ENCODE peak calls at places on chromosomes 2 and 18, in six cellular contexts. K is IMR-90, I is neuronal stem cell, R is H1, S is trophoblast cell, W is mesendoderm. Y is an unnamed sample.

GRCh38 chr2:207258191-207258991 is 92.6 kb upstream of the KLF7 start:
- DNase-seq in K (peak), I (no peak), R (no peak), S (peak), W (peak), Y (peak)

GRCh38 chr18:11689031-11689971 is at the start of gene GNAL:
- DNase-seq in K (peak), I (peak), R (peak), S (peak), W (peak), Y (peak)

GRCh38 chr2:135994281-135994680 is 8.9 kb upstream of the DARS1 start:
- DNase-seq in K (no peak), I (no peak), R (no peak), S (no peak), W (no peak), Y (no peak)

GRCh38 chr18:74290831-74291770 is 662 bp downstream of the CYB5A start:
- DNase-seq in K (no peak), I (no peak), R (peak), S (peak), W (peak), Y (no peak)

GRCh38 chr2:16608661-16609643 is 56.7 kb downstream of the CYRIA start:
- DNase-seq in K (peak), I (peak), R (peak), S (peak), W (peak), Y (peak)

GRCh38 chr2:160324161-160324768 is 124.2 kb upstream of the ITGB6 start:
- DNase-seq in K (peak), I (no peak), R (no peak), S (peak), W (peak), Y (peak)

GRCh38 chr2:162607915-162608314 is 230.7 kb downstream of the KCNH7 start:
- DNase-seq in K (no peak), I (no peak), R (no peak), S (no peak), W (no peak), Y (peak)

GRCh38 chr2:209471037-209471436 is 47.2 kb downstream of the MAP2 start:
- DNase-seq in K (peak), I (no peak), R (no peak), S (no peak), W (no peak), Y (no peak)

GRCh38 chr2:124883595-124883994 is 858.5 kb downstream of the CNTNAP5 start:
- DNase-seq in K (no peak), I (no peak), R (no peak), S (no peak), W (no peak), Y (no peak)

GRCh38 chr2:239774142-239774462 is 251.0 kb downstream of the NDUFA10 start:
- DNase-seq in K (no peak), I (no peak), R (no peak), S (no peak), W (no peak), Y (no peak)

GRCh38 chr2:21800356-21800755 is 676.6 kb downstream of the TDRD15 start:
- DNase-seq in K (peak), I (no peak), R (no peak), S (no peak), W (no peak), Y (peak)

GRCh38 chr18:33157893-33158292 is 282.6 kb downstream of the CCDC178 start:
- DNase-seq in K (no peak), I (no peak), R (no peak), S (no peak), W (peak), Y (no peak)

GRCh38 chr2:230166557-230167170 is 53.1 kb downstream of the SP110 start:
- DNase-seq in K (no peak), I (no peak), R (no peak), S (no peak), W (no peak), Y (no peak)

GRCh38 chr18:9613550-9614400 is 584 bp downstream of the PPP4R1 start:
- DNase-seq in K (peak), I (peak), R (peak), S (peak), W (peak), Y (peak)

GRCh38 chr2:61793389-61793836 is 60.4 kb downstream of the FAM161A start:
- DNase-seq in K (peak), I (peak), R (peak), S (peak), W (peak), Y (peak)

GRCh38 chr2:1656326-1656960 is 87.9 kb downstream of the PXDN start:
- DNase-seq in K (no peak), I (no peak), R (no peak), S (no peak), W (peak), Y (no peak)

GRCh38 chr2:177692042-177692823 is 299.7 kb downstream of the AGPS start:
- DNase-seq in K (no peak), I (no peak), R (no peak), S (no peak), W (no peak), Y (peak)

GRCh38 chr2:191932261-191932660 is 85.4 kb upstream of the CAVIN2 start:
- DNase-seq in K (no peak), I (no peak), R (no peak), S (no peak), W (no peak), Y (no peak)

GRCh38 chr2:212042562-212042961 is 496.0 kb downstream of the ERBB4 start:
- DNase-seq in K (no peak), I (no peak), R (no peak), S (no peak), W (no peak), Y (no peak)

GRCh38 chr2:238515411-238515810 is 88.7 kb downstream of the ASB1 start:
- DNase-seq in K (no peak), I (no peak), R (no peak), S (no peak), W (no peak), Y (no peak)

GRCh38 chr2:126264625-126265024 is 391.3 kb upstream of the GYPC start:
- DNase-seq in K (no peak), I (no peak), R (no peak), S (no peak), W (no peak), Y (no peak)

GRCh38 chr18:500556-501405 is at the start of gene COLEC12:
- DNase-seq in K (no peak), I (peak), R (peak), S (peak), W (peak), Y (peak)

GRCh38 chr2:172442072-172442895 is 14.9 kb downstream of the ITGA6 start:
- DNase-seq in K (peak), I (no peak), R (no peak), S (peak), W (peak), Y (peak)

GRCh38 chr18:62289047-62289446 is 36.1 kb upstream of the TNFRSF11A start:
- DNase-seq in K (no peak), I (no peak), R (no peak), S (no peak), W (no peak), Y (no peak)

GRCh38 chr18:54812885-54813284 is 15.4 kb upstream of the RAB27B start:
- DNase-seq in K (no peak), I (no peak), R (no peak), S (no peak), W (no peak), Y (no peak)

GRCh38 chr2:219998099-219998498 is 370.7 kb downstream of the SLC4A3 start:
- DNase-seq in K (no peak), I (no peak), R (peak), S (no peak), W (peak), Y (no peak)

GRCh38 chr18:74183110-74183509 is 34.8 kb downstream of the TIMM21 start:
- DNase-seq in K (no peak), I (no peak), R (no peak), S (no peak), W (no peak), Y (no peak)

GRCh38 chr2:178306351-178307073 is 112.2 kb downstream of the OSBPL6 start:
- DNase-seq in K (peak), I (peak), R (peak), S (peak), W (peak), Y (peak)

GRCh38 chr2:18435425-18436037 is 124.9 kb downstream of the RDH14 start:
- DNase-seq in K (peak), I (peak), R (peak), S (peak), W (peak), Y (peak)

GRCh38 chr2:47002480-47003381 is 87.1 kb upstream of the MCFD2 start:
- DNase-seq in K (no peak), I (peak), R (no peak), S (peak), W (peak), Y (peak)

GRCh38 chr2:47072018-47072691 is 83.0 kb downstream of the STPG4 start:
- DNase-seq in K (peak), I (no peak), R (no peak), S (peak), W (no peak), Y (peak)

GRCh38 chr2:96111257-96111640 is 5.1 kb downstream of the ADRA2B start:
- DNase-seq in K (no peak), I (no peak), R (no peak), S (no peak), W (no peak), Y (no peak)

GRCh38 chr18:56066524-56067215 is 478.7 kb upstream of the TCF4 start:
- DNase-seq in K (no peak), I (no peak), R (no peak), S (no peak), W (no peak), Y (no peak)

GRCh38 chr2:183091318-183091953 is 12.9 kb downstream of the DUSP19 start:
- DNase-seq in K (no peak), I (no peak), R (no peak), S (no peak), W (no peak), Y (no peak)

GRCh38 chr2:183088061-183088460 is 9.5 kb downstream of the DUSP19 start:
- DNase-seq in K (no peak), I (no peak), R (no peak), S (no peak), W (no peak), Y (no peak)

GRCh38 chr2:183089192-183089851 is 10.8 kb downstream of the DUSP19 start:
- DNase-seq in K (no peak), I (no peak), R (no peak), S (no peak), W (no peak), Y (no peak)

GRCh38 chr2:183091954-183092345 is 13.4 kb downstream of the DUSP19 start:
- DNase-seq in K (no peak), I (no peak), R (no peak), S (no peak), W (no peak), Y (no peak)

DNA sequence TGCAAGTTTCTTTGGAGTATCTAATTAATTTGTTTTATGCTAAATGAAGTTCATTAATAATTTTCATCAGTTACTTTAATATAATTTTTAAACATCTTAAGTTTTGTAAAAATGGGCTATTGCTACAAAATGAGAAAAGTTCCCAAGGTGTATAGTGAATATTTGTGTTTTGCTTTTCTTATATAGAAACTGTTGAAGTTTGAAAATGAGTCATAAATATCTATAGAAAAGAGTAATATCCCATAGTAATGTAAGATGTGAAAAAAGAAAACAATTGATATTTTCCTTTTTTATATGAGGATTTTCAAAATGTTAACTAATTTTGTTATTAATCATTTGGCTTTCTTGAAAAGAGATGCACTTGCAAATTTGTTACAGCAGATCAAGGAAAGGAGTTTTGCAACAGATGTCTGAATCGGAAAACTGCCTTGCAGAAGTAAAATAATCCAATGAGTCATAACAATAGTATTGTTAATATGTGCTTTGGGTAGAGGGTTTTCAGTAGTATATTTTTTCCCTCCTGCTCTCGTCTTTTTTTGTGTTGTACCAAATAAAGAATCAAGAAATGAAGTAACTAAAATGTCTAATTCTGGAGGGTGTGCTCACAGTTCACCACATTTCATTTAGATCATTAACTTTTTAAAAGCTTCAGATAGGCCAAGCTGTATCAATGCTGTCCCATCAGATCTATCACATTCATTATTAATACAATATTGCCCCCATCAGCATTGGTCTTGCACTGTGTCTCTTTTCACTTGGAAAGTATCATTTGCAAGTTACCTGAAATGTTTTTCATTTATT is 15.5 kb downstream of the DUSP19 start:
- DNase-seq in K (peak), I (no peak), R (no peak), S (peak), W (no peak), Y (peak)
- H3K4ac ChIP-seq in K (no peak), I (no peak), R (no peak), S (no peak), W (no peak), Y (no peak)

DNA sequence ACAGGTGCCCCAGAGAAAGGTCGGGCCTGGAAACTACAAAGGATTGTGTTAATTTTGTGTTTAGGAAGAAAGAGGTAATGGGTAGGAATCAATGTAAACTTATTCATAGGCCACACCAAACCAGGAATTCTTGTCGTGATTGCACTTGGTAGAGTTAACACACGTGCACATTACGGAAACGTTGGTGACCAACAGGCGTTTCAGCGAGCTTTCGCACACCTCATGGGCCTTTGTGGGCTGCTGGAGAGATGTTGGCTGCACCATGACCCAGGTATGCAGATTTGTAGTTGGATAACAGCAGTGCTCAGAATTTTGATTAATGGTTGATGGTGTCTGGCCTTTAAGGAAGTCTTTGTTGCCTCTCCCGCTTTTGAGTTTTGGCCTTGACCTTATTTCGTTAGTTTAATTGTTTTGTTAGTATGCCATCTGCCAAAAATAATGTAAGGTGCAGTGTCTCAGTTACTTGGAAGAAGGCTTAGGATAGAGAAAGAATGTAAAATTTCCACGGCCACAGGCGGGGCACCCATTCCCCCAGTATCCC is 1.8 kb downstream of the ZNF236 start:
- DNase-seq in K (no peak), I (no peak), R (peak), S (peak), W (no peak), Y (no peak)
- H3K4me3 ChIP-seq in K (no peak), I (no peak), R (peak), S (no peak), W (no peak), Y (no peak)

GRCh38 chr2:26465266-26465925 is 12.5 kb downstream of the OTOF start:
- DNase-seq in K (no peak), I (no peak), R (peak), S (no peak), W (no peak), Y (no peak)

GRCh38 chr2:26462100-26462499 is 15.8 kb downstream of the OTOF start:
- DNase-seq in K (no peak), I (no peak), R (no peak), S (no peak), W (no peak), Y (no peak)

GRCh38 chr2:26462511-26463251 is 15.2 kb downstream of the OTOF start:
- DNase-seq in K (peak), I (peak), R (peak), S (peak), W (peak), Y (peak)

GRCh38 chr2:26464390-26465265 is 13.3 kb downstream of the OTOF start:
- DNase-seq in K (no peak), I (no peak), R (no peak), S (no peak), W (peak), Y (no peak)

DNA sequence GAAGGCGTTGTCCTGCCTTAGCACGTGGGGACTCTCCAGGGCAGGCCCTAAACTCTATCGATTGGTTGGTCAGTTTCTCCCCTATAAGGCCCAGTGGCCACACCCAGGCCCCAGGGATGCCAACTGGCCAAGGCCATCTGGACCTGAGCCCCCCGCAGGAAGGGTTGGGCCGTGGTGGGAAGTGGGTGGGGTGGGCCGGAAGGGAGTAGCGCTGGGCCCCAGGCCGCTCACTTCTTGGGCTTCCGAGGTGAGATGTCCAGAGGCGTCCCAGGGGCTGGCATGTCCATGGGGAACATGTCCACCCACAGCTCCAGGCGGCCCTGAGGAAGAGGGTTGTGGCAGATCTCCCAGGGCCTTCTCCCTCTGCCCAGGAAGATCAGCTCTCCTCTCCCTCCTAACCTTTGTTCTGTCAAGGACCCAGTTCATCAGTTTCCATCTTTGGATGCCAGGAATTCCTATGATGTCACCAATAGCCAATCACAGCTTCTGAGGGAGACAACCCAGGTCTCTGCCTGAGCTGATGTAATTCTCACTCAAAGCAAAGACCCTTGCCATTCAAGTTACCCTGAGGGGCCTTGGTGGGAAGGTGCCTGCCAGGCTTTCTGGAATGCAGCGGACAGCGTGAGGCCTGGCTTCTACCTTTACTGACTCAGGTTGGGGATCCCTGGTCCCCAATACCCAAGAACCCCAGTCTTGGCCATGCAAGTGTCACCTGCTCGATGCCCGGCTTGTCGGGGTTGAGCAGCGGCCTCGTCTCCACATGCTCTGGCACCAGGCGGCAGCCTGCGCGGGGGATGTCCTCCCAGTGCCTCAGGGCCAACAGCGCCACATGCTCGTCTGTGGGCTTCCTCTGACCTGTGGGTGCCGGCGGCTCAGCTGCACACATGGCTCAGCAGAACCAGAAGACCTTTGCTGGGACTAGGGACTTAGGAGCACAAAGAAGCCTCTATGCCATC is 14.4 kb downstream of the OTOF start:
- DNase-seq in K (no peak), I (peak), R (peak), S (peak), W (peak), Y (no peak)
- H3K4ac ChIP-seq in K (no peak), I (no peak), R (no peak), S (no peak), W (peak), Y (no peak)

GRCh38 chr2:44934962-44935853 is 6.3 kb upstream of the SIX3 start:
- DNase-seq in K (no peak), I (no peak), R (peak), S (no peak), W (peak), Y (no peak)
- H3K4me3 ChIP-seq in K (no peak), I (peak), R (peak), S (no peak), W (peak), Y (no peak)

GRCh38 chr2:231708050-231708772 is at the start of gene PTMA:
- DNase-seq in K (peak), I (peak), R (peak), S (peak), W (peak), Y (peak)

GRCh38 chr2:231708773-231709635 is 679 bp downstream of the PTMA start:
- DNase-seq in K (peak), I (no peak), R (peak), S (peak), W (peak), Y (peak)

GRCh38 chr2:231706731-231707624 is 1.3 kb upstream of the PTMA start:
- DNase-seq in K (peak), I (peak), R (peak), S (peak), W (peak), Y (peak)

GRCh38 chr2:231709636-231709980 is 1.3 kb downstream of the PTMA start:
- DNase-seq in K (no peak), I (no peak), R (peak), S (no peak), W (no peak), Y (no peak)

GRCh38 chr2:231707625-231708049 is 688 bp upstream of the PTMA start:
- DNase-seq in K (no peak), I (no peak), R (peak), S (peak), W (peak), Y (no peak)
- H3K4ac ChIP-seq in K (peak), I (peak), R (peak), S (peak), W (peak), Y (peak)

GRCh38 chr2:237218756-237219155 is 133.1 kb downstream of the COPS8 start:
- DNase-seq in K (no peak), I (no peak), R (no peak), S (no peak), W (no peak), Y (no peak)

GRCh38 chr2:237223208-237223861 is 137.6 kb downstream of the COPS8 start:
- DNase-seq in K (peak), I (no peak), R (no peak), S (no peak), W (no peak), Y (peak)

GRCh38 chr2:237222178-237222577 is 136.5 kb downstream of the COPS8 start:
- DNase-seq in K (peak), I (no peak), R (no peak), S (no peak), W (no peak), Y (peak)

GRCh38 chr2:237221443-237221842 is 135.8 kb downstream of the COPS8 start:
- DNase-seq in K (no peak), I (no peak), R (no peak), S (no peak), W (no peak), Y (no peak)

DNA sequence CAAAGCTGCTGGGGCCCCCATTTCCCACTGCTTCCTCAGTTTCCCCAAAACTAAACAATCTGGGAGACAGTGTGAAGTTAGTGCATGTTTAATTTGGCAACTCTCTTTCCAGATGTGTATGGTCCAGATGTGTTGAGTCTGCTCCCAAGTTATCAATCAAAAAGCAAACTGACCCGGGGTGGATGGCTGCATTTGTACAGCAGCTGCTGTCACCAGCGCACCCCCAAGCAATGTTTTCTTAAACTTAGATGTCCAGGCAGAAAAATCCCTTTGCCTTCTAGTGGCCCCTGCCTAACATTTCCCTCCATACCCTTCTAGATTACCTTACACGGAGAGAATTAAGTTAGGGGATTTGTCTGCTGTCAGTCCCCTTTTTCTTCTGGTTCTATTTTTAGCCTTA is 137.0 kb downstream of the COPS8 start:
- DNase-seq in K (peak), I (no peak), R (no peak), S (no peak), W (no peak), Y (no peak)
- H3K4me3 ChIP-seq in K (no peak), I (no peak), R (no peak), S (no peak), W (no peak), Y (peak)

Y was measured in mesenchymal stem cell.